ENCODE peak calls at places on chromosomes 6 and 20, in five cellular contexts. M, O, F, R and A are unnamed samples.

GRCh38 chr20:13221673-13222318 is 722 bp downstream of the ISM1 start:
- DNase-seq in M (peak), O (peak), F (peak), R (no peak), A (no peak)

GRCh38 chr20:57306747-57307146 is 22.9 kb upstream of the SPO11 start:
- DNase-seq in M (no peak), O (no peak), F (no peak), R (no peak), A (no peak)

GRCh38 chr6:88031550-88031949 is 16.1 kb upstream of the SPACA1 start:
- DNase-seq in M (no peak), O (no peak), F (no peak), R (no peak), A (no peak)

GRCh38 chr20:38426006-38426405 is 9.1 kb downstream of the SNHG17 start:
- DNase-seq in M (no peak), O (no peak), F (no peak), R (peak), A (no peak)

GRCh38 chr6:106700581-106700980 is 71.2 kb downstream of the QRSL1 start:
- DNase-seq in M (no peak), O (no peak), F (no peak), R (no peak), A (no peak)

GRCh38 chr6:75855047-75855446 is 106.0 kb downstream of the MYO6 start:
- DNase-seq in M (peak), O (no peak), F (no peak), R (peak), A (no peak)

GRCh38 chr6:36349240-36349639 is 12.6 kb upstream of the BNIP5 start:
- DNase-seq in M (no peak), O (no peak), F (no peak), R (no peak), A (no peak)

GRCh38 chr6:126701799-126702198 is 361.9 kb downstream of the CENPW start:
- DNase-seq in M (no peak), O (no peak), F (no peak), R (no peak), A (no peak)

GRCh38 chr20:10387686-10388085 is 46.3 kb downstream of the MKKS start:
- DNase-seq in M (no peak), O (no peak), F (no peak), R (no peak), A (no peak)

GRCh38 chr20:54221996-54222890 is 14.4 kb downstream of the PFDN4 start:
- DNase-seq in M (no peak), O (no peak), F (no peak), R (no peak), A (no peak)

GRCh38 chr6:1479095-1479494 is 89.7 kb downstream of the FOXF2 start:
- DNase-seq in M (no peak), O (no peak), F (no peak), R (no peak), A (no peak)

GRCh38 chr6:113635222-113635970 is 221.7 kb upstream of the MARCKS start:
- DNase-seq in M (no peak), O (no peak), F (no peak), R (no peak), A (no peak)

GRCh38 chr6:157996918-157997702 is 15.4 kb downstream of the SYNJ2 start:
- DNase-seq in M (no peak), O (no peak), F (no peak), R (no peak), A (no peak)